ENCODE peak calls at places on chromosomes 3 and 15, in nine cellular contexts. T is T47D, X is NCI-H2081, L is thyroid gland, B is NCI-H1092 treated with DMSO at 0.1 percent for 48 hours, E is heart left ventricle, D is HuH-7.5, N is substantia nigra, C is right atrium auricular region. R is an unnamed sample.

GRCh38 chr3:104458657-104459056 is 908.1 kb upstream of the ALCAM start:
- DNase-seq in E (no peak), C (no peak), N (no peak), T (no peak), D (no peak), L (no peak), B (no peak), X (no peak), R (no peak)

GRCh38 chr15:48975713-48976419 is 12.1 kb upstream of the SHC4 start:
- DNase-seq in E (peak; percentile 88), N (peak; percentile 85), X (peak; percentile 81), D (peak; percentile 55), B (peak; percentile 73), T (peak; percentile 85), C (peak; percentile 84), L (peak; percentile 80), R (peak; percentile 86)

GRCh38 chr3:69378112-69378799 is 7.6 kb downstream of the FRMD4B start:
- DNase-seq in N (no peak), L (peak; percentile 38), C (no peak), T (no peak), B (no peak), E (no peak), X (no peak), D (no peak), R (no peak)

GRCh38 chr15:98958918-98959639 is 48.5 kb downstream of the PGPEP1L start:
- DNase-seq in T (no peak), E (no peak), D (no peak), L (no peak), C (no peak), N (no peak), B (no peak), X (no peak), R (no peak)

GRCh38 chr15:32956006-32956405 is 238.2 kb downstream of the GREM1 start:
- DNase-seq in T (peak; percentile 48), D (peak; percentile 4), X (peak; percentile 44), B (peak; percentile 72), E (no peak), L (no peak), N (no peak), C (no peak), R (no peak)

GRCh38 chr15:52567886-52568568 is 803 bp downstream of the ARPP19 start:
- DNase-seq in E (peak; percentile 31), C (no peak), N (no peak), X (peak; percentile 35), B (peak; percentile 22), L (peak; percentile 72), T (peak; percentile 48), D (peak; percentile 28), R (peak; percentile 49)

GRCh38 chr3:57370331-57370730 is 77.8 kb upstream of the ASB14 start:
- DNase-seq in D (no peak), C (no peak), L (no peak), X (no peak), T (no peak), B (no peak), E (no peak), N (no peak), R (no peak)

GRCh38 chr3:128559486-128560225 is 66.7 kb upstream of the GATA2 start:
- DNase-seq in L (no peak), E (no peak), T (peak; percentile 41), B (no peak), X (peak; percentile 33), N (no peak), D (no peak), C (no peak), R (no peak)

GRCh38 chr3:2198880-2199279 is 100.2 kb downstream of the CNTN4 start:
- DNase-seq in X (no peak), E (no peak), L (no peak), N (no peak), T (no peak), C (no peak), D (no peak), B (no peak), R (no peak)

GRCh38 chr15:90609254-90610185 is 79.8 kb downstream of the CRTC3 start:
- DNase-seq in L (no peak), C (no peak), N (no peak), T (no peak), E (no peak), D (peak; percentile 53), X (no peak), B (peak; percentile 41), R (no peak)

GRCh38 chr15:65363766-65364165 is 14.0 kb downstream of the IGDCC3 start:
- DNase-seq in D (no peak), C (no peak), T (no peak), B (no peak), L (no peak), X (no peak), E (no peak), N (no peak), R (no peak)

GRCh38 chr3:108509873-108510272 is 523 bp downstream of the MYH15 start:
- DNase-seq in C (no peak), E (no peak), D (no peak), L (no peak), X (no peak), B (no peak), N (no peak), T (no peak), R (no peak)

GRCh38 chr3:42764115-42764514 is 8.9 kb downstream of the CCDC13 start:
- DNase-seq in B (no peak), T (no peak), L (peak; percentile 51), C (no peak), X (no peak), N (no peak), D (no peak), E (no peak), R (no peak)

GRCh38 chr15:73694419-73694818 is 10.2 kb downstream of the CD276 start:
- DNase-seq in N (no peak), B (no peak), L (no peak), C (no peak), E (peak; percentile 61), D (no peak), T (no peak), X (no peak), R (no peak)

GRCh38 chr15:74185949-74186348 is 12.4 kb downstream of the ISLR start:
- DNase-seq in C (no peak), T (peak; percentile 56), N (no peak), B (no peak), L (no peak), X (no peak), E (no peak), D (no peak), R (no peak)

GRCh38 chr3:160296591-160296990 is 71.4 kb downstream of the C3orf80 start:
- DNase-seq in B (no peak), N (no peak), X (no peak), C (no peak), D (no peak), T (no peak), L (no peak), E (no peak), R (no peak)

GRCh38 chr15:94240486-94240885 is 9.1 kb downstream of the MCTP2 start:
- DNase-seq in T (no peak), C (no peak), E (no peak), X (no peak), N (no peak), B (no peak), D (no peak), L (no peak), R (no peak)

GRCh38 chr15:39124155-39124924 is 456.5 kb upstream of the THBS1 start:
- DNase-seq in T (no peak), C (no peak), L (no peak), D (no peak), B (no peak), E (no peak), N (no peak), X (no peak), R (no peak)

GRCh38 chr15:84631706-84632272 is 22.3 kb downstream of the WDR73 start:
- DNase-seq in L (no peak), X (no peak), T (no peak), E (no peak), B (no peak), C (no peak), N (no peak), D (no peak), R (no peak)

GRCh38 chr3:192091831-192092230 is 630.9 kb downstream of the PYDC2 start:
- DNase-seq in T (no peak), L (no peak), N (no peak), D (no peak), B (no peak), X (no peak), C (no peak), E (no peak), R (no peak)

GRCh38 chr15:50506121-50506520 is 40.3 kb downstream of the USP50 start:
- DNase-seq in N (no peak), E (no peak), L (no peak), X (no peak), C (no peak), B (no peak), D (no peak), T (no peak), R (no peak)

GRCh38 chr3:156489462-156489911 is 65.4 kb downstream of the SSR3 start:
- DNase-seq in D (no peak), C (no peak), L (no peak), N (no peak), T (no peak), B (no peak), X (no peak), E (no peak), R (no peak)

GRCh38 chr15:63038926-63039673 is 3.4 kb upstream of the TPM1 start:
- DNase-seq in L (no peak), E (no peak), X (no peak), D (no peak), T (peak; percentile 41), C (no peak), B (no peak), N (no peak), R (no peak)

GRCh38 chr15:60612400-60613048 is 133.6 kb upstream of the ICE2 start:
- DNase-seq in N (no peak), T (no peak), E (no peak), B (no peak), D (no peak), X (no peak), L (no peak), C (no peak), R (no peak)

GRCh38 chr3:3170998-3171397 is 8.5 kb downstream of the CRBN start:
- DNase-seq in E (no peak), T (peak; percentile 57), X (no peak), N (no peak), D (no peak), B (peak; percentile 2), L (no peak), C (no peak), R (no peak)

GRCh38 chr3:132352556-132353143 is 35.4 kb downstream of the ACP3 start:
- DNase-seq in N (no peak), T (peak; percentile 82), D (peak; percentile 30), C (peak; percentile 68), X (peak; percentile 74), E (peak; percentile 42), L (peak; percentile 66), B (peak; percentile 69), R (peak; percentile 12)

GRCh38 chr3:134373278-134373941 is 837 bp downstream of the AMOTL2 start:
- DNase-seq in D (peak; percentile 96), L (peak; percentile 93), B (no peak), X (no peak), N (peak; percentile 94), E (peak; percentile 92), C (peak; percentile 95), T (peak; percentile 91), R (peak; percentile 90)

GRCh38 chr15:56032366-56032765 is 39.0 kb upstream of the NEDD4 start:
- DNase-seq in E (no peak), C (no peak), L (no peak), B (no peak), X (no peak), D (no peak), T (no peak), N (no peak), R (no peak)

GRCh38 chr3:128775906-128776542 is 50.0 kb downstream of the RAB7A start:
- DNase-seq in X (no peak), N (no peak), B (no peak), E (no peak), T (peak; percentile 26), C (no peak), L (no peak), D (peak; percentile 47), R (no peak)

GRCh38 chr3:156535162-156535627 is 19.7 kb downstream of the SSR3 start:
- DNase-seq in D (peak; percentile 15), C (peak; percentile 90), E (peak; percentile 79), L (peak; percentile 63), B (no peak), T (peak; percentile 52), N (peak; percentile 32), X (no peak), R (peak; percentile 60)

GRCh38 chr3:39127907-39128303 is 20.4 kb downstream of the TTC21A start:
- DNase-seq in X (no peak), T (no peak), E (no peak), C (no peak), D (no peak), L (no peak), N (no peak), B (no peak), R (no peak)